ENCODE peak calls at places on chromosomes 7 and 10, in ten cellular contexts. Q, Z, K, J, P, T, V, A, O and D are unnamed samples.

GRCh38 chr7:5387711-5388245 is 35.9 kb downstream of the TNRC18 start:
- DNase-seq in Z (no peak), P (no peak), V (no peak), J (no peak), T (no peak), O (no peak), A (no peak), Q (peak), K (no peak), D (no peak)

GRCh38 chr7:49094866-49095265 is 170.5 kb downstream of the CDC14C start:
- DNase-seq in Q (no peak), O (no peak), P (no peak), T (no peak), K (no peak), V (no peak), J (no peak), Z (no peak), A (no peak), D (no peak)

GRCh38 chr7:5564894-5565293 is 141.3 kb upstream of the TNRC18 start:
- DNase-seq in P (peak), O (no peak), Q (peak), A (peak), K (no peak), Z (no peak), J (no peak), T (no peak), V (no peak), D (no peak)

GRCh38 chr10:102869290-102870198 is at the start of gene AS3MT:
- DNase-seq in T (no peak), V (peak), P (no peak), O (peak), Q (peak), A (peak), K (peak), J (peak), Z (no peak), D (no peak)

GRCh38 chr10:121681982-121682687 is 83.9 kb upstream of the FGFR2 start:
- DNase-seq in O (peak), T (no peak), A (no peak), Q (no peak), J (no peak), Z (no peak), V (no peak), P (no peak), K (no peak), D (no peak)

GRCh38 chr7:159130820-159131219 is 13.8 kb downstream of the VIPR2 start:
- DNase-seq in Q (no peak), J (no peak), Z (no peak), A (no peak), V (no peak), K (no peak), O (no peak), P (no peak), T (no peak), D (no peak)

GRCh38 chr10:77967611-77968022 is 41.1 kb upstream of the DLG5 start:
- DNase-seq in O (no peak), Q (no peak), T (no peak), K (no peak), Z (no peak), P (no peak), J (peak), V (peak), A (no peak), D (no peak)

GRCh38 chr7:125484755-125485154 is 555.1 kb upstream of the POT1 start:
- DNase-seq in T (no peak), O (no peak), K (no peak), V (no peak), A (no peak), Z (no peak), J (no peak), Q (no peak), P (no peak), D (no peak)

GRCh38 chr10:32953277-32953927 is 4.6 kb downstream of the ITGB1 start:
- DNase-seq in T (peak), Q (no peak), V (no peak), Z (no peak), K (no peak), A (no peak), P (no peak), J (no peak), O (no peak), D (no peak)

GRCh38 chr10:22597142-22597541 is 117.2 kb downstream of the PIP4K2A start:
- DNase-seq in V (no peak), O (no peak), K (peak), Z (no peak), A (no peak), J (no peak), P (no peak), T (no peak), Q (no peak), D (peak)

GRCh38 chr10:61628875-61629513 is 33.7 kb upstream of the CABCOCO1 start:
- DNase-seq in A (peak), Q (peak), V (peak), P (peak), J (no peak), Z (no peak), O (peak), T (peak), K (peak), D (peak)

GRCh38 chr7:85023066-85023687 is 163.7 kb downstream of the SEMA3D start:
- DNase-seq in J (peak), K (peak), Q (peak), P (no peak), T (peak), A (peak), Z (peak), V (peak), O (peak), D (peak)

GRCh38 chr7:15503603-15504280 is 58.1 kb downstream of the AGMO start:
- DNase-seq in J (no peak), V (no peak), O (peak), K (peak), T (no peak), Z (no peak), P (no peak), A (peak), Q (no peak), D (no peak)

GRCh38 chr7:74043523-74043951 is 15.6 kb downstream of the ELN start:
- DNase-seq in Q (peak), O (no peak), J (peak), Z (no peak), A (peak), T (no peak), K (peak), V (no peak), P (no peak), D (peak)

GRCh38 chr10:79246606-79247275 is 100.5 kb upstream of the PPIF start:
- DNase-seq in A (peak), J (no peak), T (no peak), V (no peak), K (peak), O (peak), Q (no peak), P (no peak), Z (no peak), D (no peak)

GRCh38 chr10:17793823-17794759 is 15.1 kb upstream of the MRC1 start:
- DNase-seq in Q (no peak), K (no peak), T (no peak), V (peak), O (no peak), J (no peak), P (no peak), A (no peak), Z (no peak), D (no peak)

GRCh38 chr10:3418041-3418760 is 245.6 kb upstream of the PITRM1 start:
- DNase-seq in V (no peak), K (peak), Q (no peak), O (peak), A (no peak), J (no peak), P (no peak), Z (no peak), T (no peak), D (peak)

GRCh38 chr7:128453836-128454804 is 1.6 kb upstream of the HILPDA start:
- DNase-seq in V (peak), K (peak), A (peak), J (peak), Z (no peak), P (no peak), Q (peak), T (no peak), O (peak), D (peak)

GRCh38 chr7:129970816-129971215 is 18.1 kb upstream of the UBE2H start:
- DNase-seq in Z (no peak), P (peak), J (no peak), T (no peak), K (no peak), A (no peak), Q (no peak), O (peak), V (no peak), D (no peak)

GRCh38 chr7:81624021-81624630 is 145.7 kb downstream of the HGF start:
- DNase-seq in A (no peak), O (no peak), T (no peak), Q (no peak), Z (peak), V (no peak), P (no peak), K (peak), J (no peak), D (peak)

GRCh38 chr10:46553238-46554049 is 3.0 kb downstream of the GPRIN2 start:
- DNase-seq in K (no peak), P (peak), Z (no peak), A (no peak), J (no peak), O (no peak), V (no peak), T (no peak), Q (no peak), D (no peak)

GRCh38 chr10:77311186-77311585 is 326.4 kb downstream of the KCNMA1 start:
- DNase-seq in A (no peak), V (no peak), T (no peak), K (no peak), J (peak), P (no peak), Q (peak), Z (no peak), O (no peak), D (no peak)

GRCh38 chr7:601573-602340 is 82.1 kb upstream of the PDGFA start:
- DNase-seq in K (peak), A (peak), T (no peak), V (no peak), J (no peak), P (no peak), Z (no peak), Q (no peak), O (peak), D (no peak)

GRCh38 chr10:113236998-113237397 is 287.0 kb downstream of the TCF7L2 start:
- DNase-seq in J (no peak), A (no peak), Z (no peak), Q (no peak), P (no peak), K (no peak), V (no peak), O (no peak), T (no peak), D (no peak)

GRCh38 chr7:49500741-49501140 is 272.7 kb upstream of the VWC2 start:
- DNase-seq in Q (peak), O (no peak), A (no peak), T (no peak), Z (no peak), V (no peak), K (no peak), P (no peak), J (no peak), D (no peak)

GRCh38 chr10:119663866-119664698 is 12.9 kb downstream of the BAG3 start:
- DNase-seq in T (no peak), Q (no peak), V (no peak), A (peak), Z (peak), O (no peak), K (no peak), J (no peak), P (peak), D (no peak)

GRCh38 chr7:105860793-105861192 is 15.6 kb downstream of the ATXN7L1 start:
- DNase-seq in O (no peak), Q (no peak), T (no peak), P (no peak), J (no peak), A (no peak), V (no peak), K (no peak), Z (no peak), D (no peak)

GRCh38 chr7:152463714-152464311 is 28.0 kb upstream of the KMT2C start:
- DNase-seq in O (peak), V (peak), Q (peak), Z (peak), P (peak), K (peak), A (peak), J (peak), T (peak), D (peak)

GRCh38 chr7:152467225-152467624 is 31.4 kb upstream of the KMT2C start:
- DNase-seq in V (no peak), O (no peak), Z (no peak), A (no peak), J (no peak), K (no peak), T (no peak), Q (no peak), P (no peak), D (no peak)

GRCh38 chr7:152462995-152463713 is 27.4 kb upstream of the KMT2C start:
- DNase-seq in Q (peak), J (peak), T (no peak), A (peak), K (peak), P (peak), O (no peak), Z (no peak), V (peak), D (peak)

GRCh38 chr7:152465118-152465387 is 29.2 kb upstream of the KMT2C start:
- DNase-seq in V (no peak), Z (no peak), Q (no peak), O (no peak), K (no peak), J (no peak), P (no peak), T (no peak), A (no peak), D (no peak)

DNA sequence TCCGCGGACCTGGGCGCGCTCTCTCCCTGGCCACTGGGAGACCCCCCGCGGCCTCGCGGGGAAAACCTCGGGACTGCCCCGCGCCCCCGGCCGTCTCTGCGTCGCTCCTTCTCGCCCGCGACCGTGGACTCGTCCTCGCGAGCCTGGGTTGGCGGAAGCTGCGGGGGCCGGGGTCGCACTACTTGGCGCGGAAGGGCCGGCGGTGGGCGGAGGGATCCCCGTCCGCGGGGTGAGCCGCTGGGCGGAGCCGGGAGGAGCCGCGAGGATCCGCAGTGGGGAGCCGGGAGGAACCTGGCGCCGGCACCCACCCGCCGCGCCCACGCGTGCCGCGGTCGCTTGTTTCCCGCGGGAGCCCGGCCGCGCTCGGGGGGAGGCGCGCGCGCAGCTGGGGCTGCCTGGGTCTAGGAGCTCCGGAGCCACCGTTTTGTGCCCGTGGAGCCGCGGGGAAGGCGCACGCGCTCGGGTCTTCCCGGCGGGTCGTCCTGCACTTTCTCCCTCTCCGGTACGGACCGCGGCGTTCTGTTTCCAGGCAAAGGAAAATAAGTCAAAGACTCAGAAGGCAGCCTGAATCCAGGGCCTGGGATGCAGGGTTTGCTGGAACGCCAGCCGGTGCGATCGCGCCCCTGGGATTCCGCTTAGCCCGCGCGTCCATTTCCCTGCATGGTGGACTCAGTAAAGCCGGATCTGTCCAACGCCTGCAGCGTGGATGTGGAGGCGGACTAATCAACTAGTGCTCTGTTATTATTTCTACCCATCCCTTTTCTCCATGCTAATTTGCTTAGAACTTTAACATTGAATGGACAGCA is 28.7 kb upstream of the KMT2C start:
- DNase-seq in J (peak), P (peak), K (peak), Z (peak), T (peak), V (peak), Q (peak), A (peak), O (peak), D (peak)
- H2AFZ ChIP-seq in J (peak), P (peak), K (peak), Z (peak), T (peak), V (peak), Q (peak), A (peak), O (peak), D (peak)

DNA sequence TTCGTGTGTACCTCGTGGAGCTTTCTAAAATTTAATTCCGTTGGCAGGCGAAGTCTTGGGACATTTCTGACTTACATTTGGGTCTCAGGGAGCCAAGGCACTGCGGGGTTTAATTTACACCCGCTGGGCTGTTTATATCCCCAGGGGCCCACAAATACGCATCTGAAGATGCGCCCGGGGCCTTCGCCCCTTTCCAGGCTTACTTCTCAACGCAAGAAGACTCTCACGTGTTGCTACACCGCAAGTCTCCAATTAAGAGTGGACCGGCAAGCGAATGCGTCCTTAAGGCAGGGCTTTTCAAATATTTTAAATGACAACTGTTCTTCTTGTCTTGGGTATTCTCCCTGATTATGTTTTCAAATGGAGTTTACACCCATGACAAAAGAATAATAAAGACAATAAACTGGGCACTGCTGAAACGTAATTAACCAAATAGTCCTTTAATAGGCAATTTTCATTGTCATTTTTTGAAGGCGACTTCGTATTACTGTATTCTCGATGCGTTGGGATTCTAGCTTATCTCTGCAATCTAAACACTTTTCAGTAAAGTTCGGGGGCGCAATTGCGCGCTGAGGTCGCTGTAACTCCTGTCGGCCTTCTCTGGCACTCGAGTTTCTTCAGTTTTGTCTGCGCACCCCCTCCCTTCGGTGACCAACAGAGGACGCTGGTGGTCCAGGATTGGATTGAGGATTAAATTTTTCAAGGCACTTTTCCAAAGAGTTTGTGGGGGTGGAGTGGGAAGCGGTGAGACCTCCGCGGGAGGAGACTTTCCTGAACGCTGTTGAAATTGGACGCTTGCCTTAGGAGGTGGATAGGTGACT is 837 bp upstream of the IGFBP3 start:
- DNase-seq in A (peak), Q (peak), T (peak), V (peak), Z (peak), P (no peak), K (peak), J (peak), O (peak), D (peak)
- TF ChIP-seq EZH2 in A (no peak), Q (peak), T (no peak), V (peak), Z (no peak), P (no peak), K (no peak), J (peak), O (no peak), D (no peak)

DNA sequence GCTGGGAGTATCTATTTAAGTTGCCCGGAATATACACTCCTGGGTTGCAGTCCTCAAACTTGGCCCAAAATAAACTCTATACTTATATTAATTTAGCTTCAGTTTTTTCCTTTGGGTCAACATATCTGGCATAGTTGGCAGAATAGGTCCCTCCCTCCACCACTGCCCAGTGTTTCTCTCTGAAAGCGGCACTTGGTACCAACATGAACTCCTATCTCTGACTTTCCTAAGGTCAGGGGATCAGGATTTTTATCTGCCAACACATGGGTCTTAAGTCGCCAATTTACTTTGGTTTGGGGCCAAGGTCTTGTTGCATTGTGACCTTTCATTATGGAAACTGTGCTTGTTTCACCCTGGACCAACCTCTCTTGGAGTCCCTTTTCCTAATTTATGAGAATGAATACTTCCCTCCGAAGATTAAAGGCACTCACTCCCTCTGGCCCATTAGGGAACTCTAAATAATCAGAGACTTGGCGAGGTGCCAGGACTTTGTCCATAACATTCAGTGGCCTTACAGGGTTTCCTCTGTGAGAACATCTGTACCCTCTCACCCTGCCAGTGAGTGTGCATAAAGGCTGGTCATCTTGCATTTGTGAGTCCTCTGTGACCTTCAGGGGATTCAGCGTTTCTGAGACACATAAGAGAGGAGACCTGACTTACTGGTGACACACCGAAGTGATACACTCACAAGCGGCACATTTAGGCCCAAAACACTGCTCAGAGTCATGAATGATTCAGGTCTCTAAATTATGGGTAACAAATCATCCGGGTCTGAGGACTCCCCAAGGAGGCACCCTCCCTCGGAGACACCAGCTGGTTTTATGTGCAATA is 19.7 kb upstream of the FKBP9 start:
- DNase-seq in Z (no peak), J (no peak), V (peak), O (peak), T (no peak), A (peak), Q (no peak), K (peak), P (peak), D (peak)
- H2AFZ ChIP-seq in Z (no peak), J (no peak), V (no peak), O (no peak), T (no peak), A (no peak), Q (no peak), K (no peak), P (no peak), D (no peak)

GRCh38 chr10:8044331-8044907 is 10.1 kb upstream of the GATA3 start:
- DNase-seq in Z (no peak), Q (peak), A (no peak), P (no peak), V (no peak), J (peak), K (no peak), T (no peak), O (peak), D (no peak)
- TF ChIP-seq EZH2 in Z (no peak), Q (peak), A (no peak), P (no peak), V (peak), J (peak), K (no peak), T (no peak), O (no peak), D (peak)

GRCh38 chr10:93498196-93498595 is 1.8 kb downstream of the CEP55 start:
- DNase-seq in T (no peak), J (no peak), P (no peak), Z (no peak), A (no peak), Q (no peak), V (no peak), O (peak), K (no peak), D (no peak)
- H2AFZ ChIP-seq in T (no peak), J (no peak), P (no peak), Z (no peak), A (peak), Q (no peak), V (no peak), O (peak), K (peak), D (no peak)

GRCh38 chr7:34322841-34323240 is 335.2 kb upstream of the NPSR1 start:
- DNase-seq in A (peak), Q (no peak), T (peak), O (no peak), Z (peak), J (no peak), P (no peak), V (no peak), K (no peak), D (no peak)
- TF ChIP-seq EZH2 in A (no peak), Q (no peak), T (no peak), O (no peak), Z (no peak), J (no peak), P (no peak), V (no peak), K (no peak), D (no peak)

GRCh38 chr10:110691139-110691538 is 47.0 kb downstream of the RBM20 start:
- DNase-seq in T (no peak), Z (no peak), Q (no peak), J (no peak), P (no peak), A (no peak), O (no peak), K (no peak), V (no peak), D (no peak)
- H2AFZ ChIP-seq in T (no peak), Z (no peak), Q (no peak), J (no peak), P (no peak), A (no peak), O (no peak), K (no peak), V (no peak), D (no peak)